ENCODE peak calls at places on chromosome 1, in ten cellular contexts. One of them, this sample, is unnamed.

GRCh38 chr1:46539968-46540367 is 11.5 kb downstream of the KNCN start:
- DNase-seq in astrocyte of the spinal cord: peak
- DNase-seq in GM23248: peak
- DNase-seq in CD8-positive, alpha-beta T cell: no peak
- DNase-seq in C1 segment of cervical spinal cord: no peak
- DNase-seq in fibroblast of mammary gland: peak
- DNase-seq in ecto neural progenitor cell: no peak
- DNase-seq in AG10803: peak
- DNase-seq in foreskin fibroblast: peak
- DNase-seq in Kasumi-1: no peak
- DNase-seq in this sample: no peak

GRCh38 chr1:25620211-25620610 is 3.6 kb downstream of the MAN1C1 start:
- DNase-seq in astrocyte of the spinal cord: no peak
- DNase-seq in GM23248: no peak
- DNase-seq in CD8-positive, alpha-beta T cell: no peak
- DNase-seq in C1 segment of cervical spinal cord: no peak
- DNase-seq in fibroblast of mammary gland: no peak
- DNase-seq in ecto neural progenitor cell: no peak
- DNase-seq in AG10803: no peak
- DNase-seq in foreskin fibroblast: no peak
- DNase-seq in Kasumi-1: no peak
- DNase-seq in this sample: no peak

GRCh38 chr1:201166964-201167624 is 12.8 kb upstream of the TMEM9 start:
- DNase-seq in astrocyte of the spinal cord: no peak
- DNase-seq in GM23248: no peak
- DNase-seq in CD8-positive, alpha-beta T cell: no peak
- DNase-seq in C1 segment of cervical spinal cord: no peak
- DNase-seq in fibroblast of mammary gland: no peak
- DNase-seq in ecto neural progenitor cell: no peak
- DNase-seq in AG10803: no peak
- DNase-seq in foreskin fibroblast: no peak
- DNase-seq in Kasumi-1: no peak
- DNase-seq in this sample: no peak

GRCh38 chr1:45444609-45445131 is 46.3 kb downstream of the TESK2 start:
- DNase-seq in astrocyte of the spinal cord: no peak
- DNase-seq in GM23248: no peak
- DNase-seq in CD8-positive, alpha-beta T cell: no peak
- DNase-seq in C1 segment of cervical spinal cord: no peak
- DNase-seq in fibroblast of mammary gland: no peak
- DNase-seq in ecto neural progenitor cell: no peak
- DNase-seq in AG10803: no peak
- DNase-seq in foreskin fibroblast: no peak
- DNase-seq in Kasumi-1: no peak
- DNase-seq in this sample: no peak

GRCh38 chr1:46480959-46481646 is 8.5 kb upstream of the DMBX1 start:
- DNase-seq in astrocyte of the spinal cord: no peak
- DNase-seq in GM23248: peak
- DNase-seq in CD8-positive, alpha-beta T cell: no peak
- DNase-seq in C1 segment of cervical spinal cord: no peak
- DNase-seq in fibroblast of mammary gland: no peak
- DNase-seq in ecto neural progenitor cell: no peak
- DNase-seq in AG10803: peak
- DNase-seq in foreskin fibroblast: no peak
- DNase-seq in Kasumi-1: no peak
- DNase-seq in this sample: no peak

GRCh38 chr1:241253491-241253890 is 103.5 kb downstream of the RGS7 start:
- DNase-seq in astrocyte of the spinal cord: peak
- DNase-seq in GM23248: no peak
- DNase-seq in CD8-positive, alpha-beta T cell: no peak
- DNase-seq in C1 segment of cervical spinal cord: no peak
- DNase-seq in fibroblast of mammary gland: peak
- DNase-seq in ecto neural progenitor cell: no peak
- DNase-seq in AG10803: no peak
- DNase-seq in foreskin fibroblast: peak
- DNase-seq in Kasumi-1: no peak
- DNase-seq in this sample: no peak

GRCh38 chr1:110601332-110601731 is 4.8 kb downstream of the KCNA2 start:
- DNase-seq in astrocyte of the spinal cord: no peak
- DNase-seq in GM23248: no peak
- DNase-seq in CD8-positive, alpha-beta T cell: no peak
- DNase-seq in C1 segment of cervical spinal cord: no peak
- DNase-seq in fibroblast of mammary gland: no peak
- DNase-seq in ecto neural progenitor cell: peak
- DNase-seq in AG10803: no peak
- DNase-seq in foreskin fibroblast: no peak
- DNase-seq in Kasumi-1: no peak
- DNase-seq in this sample: no peak

GRCh38 chr1:76158126-76158525 is 83.6 kb downstream of the ST6GALNAC3 start:
- DNase-seq in astrocyte of the spinal cord: no peak
- DNase-seq in GM23248: no peak
- DNase-seq in CD8-positive, alpha-beta T cell: no peak
- DNase-seq in C1 segment of cervical spinal cord: no peak
- DNase-seq in fibroblast of mammary gland: no peak
- DNase-seq in ecto neural progenitor cell: no peak
- DNase-seq in AG10803: no peak
- DNase-seq in foreskin fibroblast: no peak
- DNase-seq in Kasumi-1: no peak
- DNase-seq in this sample: no peak

This sample was measured in caudate nucleus.